ENCODE peak calls at places on chromosomes 3 and 15, in five cellular contexts. H is gastrocnemius medialis, E is cardiac muscle cell, X is AG09319, I is psoas muscle. W is an unnamed sample.

GRCh38 chr3:14345496-14346150 is 56.8 kb upstream of the SLC6A6 start:
- DNase-seq in X (no peak), I (no peak), H (no peak), E (peak), W (no peak)

GRCh38 chr3:45054196-45054857 is 28.2 kb downstream of the CLEC3B start:
- DNase-seq in H (peak), E (peak), X (peak), I (no peak), W (no peak)

GRCh38 chr3:13105851-13106250 is 32.6 kb upstream of the IQSEC1 start:
- DNase-seq in E (no peak), H (no peak), X (no peak), I (no peak), W (no peak)

GRCh38 chr15:60713096-60714084 is 234.4 kb upstream of the ICE2 start:
- DNase-seq in X (no peak), E (peak), H (no peak), I (peak), W (no peak)

GRCh38 chr15:95019907-95020306 is 788.5 kb downstream of the MCTP2 start:
- DNase-seq in I (no peak), H (no peak), X (no peak), E (no peak), W (no peak)

GRCh38 chr15:71355268-71355667 is 240.0 kb downstream of the THSD4 start:
- DNase-seq in X (no peak), E (no peak), I (no peak), H (no peak), W (no peak)

GRCh38 chr3:160035757-160036156 is 47.1 kb downstream of the IL12A start:
- DNase-seq in E (no peak), I (no peak), H (no peak), X (no peak), W (no peak)

GRCh38 chr15:63059075-63059474 is 16.5 kb downstream of the TPM1 start:
- DNase-seq in I (no peak), E (no peak), X (no peak), H (no peak), W (no peak)

GRCh38 chr15:41284425-41285177 is 47.8 kb downstream of the OIP5 start:
- DNase-seq in H (peak), E (peak), X (no peak), I (no peak), W (no peak)

GRCh38 chr3:42053476-42053875 is 37.7 kb upstream of the TRAK1 start:
- DNase-seq in I (no peak), E (no peak), H (peak), X (no peak), W (no peak)

GRCh38 chr3:43621406-43621973 is 321 bp downstream of the ANO10 start:
- DNase-seq in I (peak), E (no peak), H (no peak), X (no peak), W (no peak)

GRCh38 chr3:165624761-165625160 is 212.5 kb downstream of the BCHE start:
- DNase-seq in I (no peak), H (no peak), X (no peak), E (peak), W (no peak)

GRCh38 chr3:45205126-45205525 is 21.0 kb downstream of the TMEM158 start:
- DNase-seq in X (no peak), E (peak), H (no peak), I (no peak), W (no peak)

GRCh38 chr15:51163843-51164242 is 69.1 kb upstream of the TNFAIP8L3 start:
- DNase-seq in I (no peak), E (no peak), H (no peak), X (no peak), W (no peak)

GRCh38 chr3:112811150-112811884 is 35.3 kb downstream of the CD200R1L start:
- DNase-seq in X (peak), E (peak), I (peak), H (peak), W (no peak)

GRCh38 chr3:134477938-134478337 is 7.8 kb downstream of the ANAPC13 start:
- DNase-seq in X (no peak), H (no peak), E (no peak), I (no peak), W (no peak)

GRCh38 chr3:161231861-161232260 is 10.8 kb downstream of the NMD3 start:
- DNase-seq in E (no peak), I (no peak), X (no peak), H (no peak), W (no peak)

GRCh38 chr15:77010842-77011241 is 15.9 kb downstream of the PSTPIP1 start:
- DNase-seq in H (no peak), I (no peak), E (no peak), X (no peak), W (no peak)

GRCh38 chr3:77466562-77466961 is 426.7 kb downstream of the ROBO2 start:
- DNase-seq in X (no peak), E (no peak), I (no peak), H (no peak), W (no peak)

GRCh38 chr3:52479037-52479875 is 15.9 kb upstream of the STAB1 start:
- DNase-seq in I (no peak), H (no peak), X (no peak), E (no peak), W (no peak)

GRCh38 chr3:196096382-196096953 is 14.6 kb upstream of the TFRC start:
- DNase-seq in I (peak), E (no peak), X (no peak), H (peak), W (peak)

GRCh38 chr3:4019509-4019908 is 220.3 kb downstream of the LRRN1 start:
- DNase-seq in X (no peak), H (no peak), I (no peak), E (no peak), W (no peak)

GRCh38 chr3:111434941-111435622 is 106.9 kb upstream of the CD96 start:
- DNase-seq in H (no peak), I (no peak), X (no peak), E (no peak), W (no peak)

GRCh38 chr3:187740446-187741399 is 4.5 kb downstream of the BCL6 start:
- DNase-seq in H (peak), X (no peak), E (peak), I (peak), W (peak)

GRCh38 chr15:51917493-51917892 is 54.1 kb downstream of the LEO1 start:
- DNase-seq in I (no peak), E (peak), X (no peak), H (no peak), W (no peak)

GRCh38 chr3:149717391-149718056 is 34.8 kb downstream of the COMMD2 start:
- DNase-seq in H (peak), X (peak), I (no peak), E (peak), W (no peak)

GRCh38 chr3:43286886-43287301 is 554 bp downstream of the SNRK start:
- DNase-seq in H (no peak), X (no peak), I (no peak), E (no peak), W (no peak)

GRCh38 chr3:23099677-23100076 is 103.5 kb upstream of the UBE2E2 start:
- DNase-seq in E (no peak), I (no peak), H (no peak), X (no peak), W (no peak)

GRCh38 chr3:5692446-5692845 is 504.9 kb downstream of the EDEM1 start:
- DNase-seq in X (no peak), I (no peak), H (no peak), E (no peak), W (no peak)

GRCh38 chr3:47780727-47781325 is 867 bp downstream of the SMARCC1 start:
- DNase-seq in E (peak), I (no peak), H (no peak), X (no peak), W (no peak)

GRCh38 chr15:74726774-74727164 is 1.4 kb upstream of the CYP1A1 start:
- DNase-seq in I (no peak), E (no peak), X (no peak), H (no peak), W (no peak)

GRCh38 chr3:101509811-101510210 is 3.2 kb downstream of the SENP7 start:
- DNase-seq in H (no peak), E (peak), X (no peak), I (no peak), W (no peak)

GRCh38 chr15:32683906-32684584 is 33.8 kb upstream of the GREM1 start:
- DNase-seq in X (peak), H (no peak), I (no peak), E (peak), W (no peak)

GRCh38 chr15:94229591-94230365 is 1.6 kb upstream of the MCTP2 start:
- DNase-seq in X (no peak), I (no peak), H (no peak), E (no peak), W (no peak)

GRCh38 chr15:96348112-96349027 is 17.9 kb downstream of the NR2F2 start:
- DNase-seq in I (no peak), E (no peak), H (no peak), X (no peak), W (no peak)

GRCh38 chr15:70035719-70036077 is 62.0 kb downstream of the TLE3 start:
- DNase-seq in X (no peak), I (no peak), H (no peak), E (no peak), W (peak)

GRCh38 chr3:14503033-14503705 is 37.0 kb downstream of the GRIP2 start:
- DNase-seq in X (no peak), I (no peak), H (peak), E (no peak), W (no peak)

GRCh38 chr3:11907667-11908660 is 61.3 kb upstream of the TAMM41 start:
- DNase-seq in I (no peak), H (no peak), X (no peak), E (no peak), W (no peak)

GRCh38 chr3:11757929-11758328 is 88.8 kb downstream of the TAMM41 start:
- DNase-seq in E (no peak), X (no peak), I (no peak), H (no peak), W (no peak)

GRCh38 chr3:186241910-186242821 is 119.9 kb downstream of the DGKG start:
- DNase-seq in H (peak), E (peak), I (peak), X (no peak), W (no peak)

GRCh38 chr15:67303490-67304363 is 49.1 kb downstream of the IQCH start:
- DNase-seq in H (no peak), I (no peak), X (no peak), E (peak), W (no peak)
- TF ChIP-seq CTCF in H (peak), I (peak), X (peak), E (peak), W (no peak)

GRCh38 chr15:91592586-91592985 is 260.9 kb upstream of the SLCO3A1 start:
- DNase-seq in H (no peak), I (no peak), X (no peak), E (no peak), W (no peak)

GRCh38 chr15:91593653-91594052 is 259.9 kb upstream of the SLCO3A1 start:
- DNase-seq in E (no peak), I (no peak), H (no peak), X (no peak), W (no peak)

GRCh38 chr15:91593081-91593480 is 260.4 kb upstream of the SLCO3A1 start:
- DNase-seq in X (no peak), I (no peak), E (no peak), H (no peak), W (no peak)

GRCh38 chr15:91586542-91586941 is 267.0 kb upstream of the SLCO3A1 start:
- DNase-seq in X (no peak), I (no peak), H (no peak), E (no peak), W (no peak)

GRCh38 chr15:91589360-91589759 is 264.1 kb upstream of the SLCO3A1 start:
- DNase-seq in H (no peak), E (no peak), I (no peak), X (no peak), W (no peak)
- TF ChIP-seq CTCF in H (no peak), E (no peak), I (no peak), X (no peak), W (no peak)

DNA sequence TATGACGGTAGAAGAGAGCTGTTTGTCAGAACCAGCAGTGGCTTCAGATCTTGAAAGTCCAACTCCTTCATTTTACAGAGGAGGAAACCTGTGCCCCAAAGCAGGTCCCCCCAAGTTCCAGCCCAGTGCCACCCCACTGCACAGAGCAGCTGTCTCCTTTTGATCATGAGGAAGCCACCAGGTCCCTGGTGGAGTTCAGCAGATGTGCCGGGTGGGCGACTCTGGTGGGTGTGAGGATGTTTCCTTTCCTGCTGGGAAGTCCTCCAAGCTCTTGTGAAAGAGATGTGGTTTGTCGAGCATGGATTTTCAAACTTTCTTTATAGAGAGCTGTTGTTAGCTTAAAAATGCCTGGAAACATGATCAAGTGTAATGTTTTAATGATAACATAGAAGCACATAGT is 52.0 kb downstream of the SMAD3 start:
- DNase-seq in X (no peak), E (peak), I (no peak), H (no peak), W (no peak)
- TF ChIP-seq CTCF in X (no peak), E (no peak), I (no peak), H (no peak), W (no peak)

GRCh38 chr15:68365140-68365745 is 66.7 kb downstream of the ITGA11 start:
- DNase-seq in H (peak), E (peak), X (no peak), I (no peak), W (no peak)

GRCh38 chr15:68365770-68366169 is 66.2 kb downstream of the ITGA11 start:
- DNase-seq in X (no peak), I (no peak), E (no peak), H (no peak), W (no peak)

GRCh38 chr15:68364660-68365035 is 67.3 kb downstream of the ITGA11 start:
- DNase-seq in I (no peak), E (no peak), X (no peak), H (no peak), W (no peak)

GRCh38 chr15:68367226-68367625 is 64.7 kb downstream of the ITGA11 start:
- DNase-seq in X (no peak), E (no peak), H (no peak), I (no peak), W (no peak)

GRCh38 chr15:68366314-68366713 is 65.6 kb downstream of the ITGA11 start:
- DNase-seq in I (no peak), H (no peak), E (no peak), X (no peak), W (no peak)
- TF ChIP-seq CTCF in I (no peak), H (no peak), E (no peak), X (no peak), W (no peak)

DNA sequence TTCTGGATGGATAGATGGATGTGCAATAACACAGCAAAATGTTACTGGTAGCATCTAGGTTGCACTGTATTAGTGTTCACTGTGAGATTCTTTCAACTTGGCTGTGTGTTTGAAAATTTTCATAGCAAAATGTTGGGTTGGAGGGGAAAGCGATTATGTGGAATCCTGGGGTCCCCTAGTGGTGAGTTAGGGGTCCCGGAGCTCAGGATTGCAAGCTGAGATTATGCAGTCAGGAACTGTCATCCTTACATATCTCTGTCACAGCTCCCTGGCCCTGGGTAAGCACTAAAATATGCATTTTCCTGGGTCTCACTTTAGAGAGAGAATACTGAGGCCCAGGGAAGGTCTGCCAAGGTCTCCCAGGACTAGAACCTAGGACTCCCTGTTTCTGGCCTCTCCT is 77.2 kb downstream of the CEMIP start:
- DNase-seq in H (no peak), X (no peak), I (no peak), E (no peak), W (no peak)
- TF ChIP-seq CTCF in H (no peak), X (peak), I (no peak), E (peak), W (no peak)

GRCh38 chr3:126984391-126985142 is 1.7 kb downstream of the PLXNA1 start:
- DNase-seq in H (no peak), I (no peak), X (no peak), E (no peak), W (no peak)

GRCh38 chr3:126983653-126984390 is 907 bp downstream of the PLXNA1 start:
- DNase-seq in H (no peak), E (peak), I (no peak), X (no peak), W (no peak)

GRCh38 chr3:126986001-126986400 is 3.1 kb downstream of the PLXNA1 start:
- DNase-seq in X (no peak), H (no peak), E (peak), I (no peak), W (no peak)

GRCh38 chr3:126987129-126987528 is 4.2 kb downstream of the PLXNA1 start:
- DNase-seq in I (no peak), X (no peak), E (no peak), H (no peak), W (no peak)

GRCh38 chr3:126985143-126985985 is 2.4 kb downstream of the PLXNA1 start:
- DNase-seq in E (no peak), I (no peak), X (no peak), H (no peak), W (no peak)
- TF ChIP-seq CTCF in E (no peak), I (no peak), X (no peak), H (no peak), W (no peak)

W was measured in activated B cell treated with CpG ODN at 0.5 μM for 24 hours.